ENCODE peak calls at places on chromosomes 5 and 9, in four cellular contexts. R is neuronal stem cell; O is heart right ventricle; N is effector memory CD4-positive, alpha-beta T cell. M is an unnamed sample.

GRCh38 chr5:5494489-5495402 is 72.3 kb downstream of the ICE1 start:
- DNase-seq in R (peak; percentile 72), O (peak; percentile 82), N (peak; percentile 85), M (peak; percentile 81)

GRCh38 chr5:151157426-151158286 is at the start of gene ANXA6:
- DNase-seq in R (peak; percentile 78), N (peak; percentile 47), O (peak; percentile 92), M (peak; percentile 68)

GRCh38 chr5:109225695-109226094 is 184.1 kb downstream of the PJA2 start:
- DNase-seq in O (peak; percentile 20), N (no peak), R (no peak), M (no peak)

GRCh38 chr5:10310073-10310779 is 2.5 kb upstream of the CMBL start:
- DNase-seq in N (no peak), R (no peak), O (no peak), M (no peak)

GRCh38 chr9:27471789-27472585 is 52.1 kb upstream of the IFNK start:
- DNase-seq in O (no peak), R (no peak), N (no peak), M (no peak)

GRCh38 chr5:6739603-6740002 is 26.4 kb downstream of the TENT4A start:
- DNase-seq in O (no peak), N (no peak), R (no peak), M (no peak)

GRCh38 chr9:130662927-130663257 is 1.5 kb upstream of the PRDM12 start:
- DNase-seq in N (no peak), O (no peak), R (no peak), M (no peak)

GRCh38 chr5:19923742-19924141 is 64.3 kb downstream of the CDH18 start:
- DNase-seq in N (no peak), O (no peak), R (no peak), M (no peak)

GRCh38 chr9:113519401-113520108 is 56.0 kb downstream of the RGS3 start:
- DNase-seq in R (no peak), N (no peak), O (no peak), M (no peak)

GRCh38 chr5:132294728-132295504 is 722 bp downstream of the SLC22A4 start:
- DNase-seq in R (no peak), O (peak; percentile 36), N (peak; percentile 60), M (peak; percentile 42)

GRCh38 chr9:127873886-127874285 is 3.6 kb downstream of the AK1 start:
- DNase-seq in R (no peak), O (peak; percentile 86), N (no peak), M (no peak)

GRCh38 chr9:130521715-130522114 is 57.7 kb upstream of the FUBP3 start:
- DNase-seq in O (no peak), R (no peak), N (no peak), M (no peak)

GRCh38 chr9:7935666-7936065 is 136.1 kb upstream of the DMAC1 start:
- DNase-seq in N (no peak), O (no peak), R (no peak), M (no peak)

GRCh38 chr5:115325291-115326019 is 29.0 kb upstream of the CCDC112 start:
- DNase-seq in O (no peak), N (no peak), R (no peak), M (no peak)

GRCh38 chr5:174314261-174314660 is 268.8 kb downstream of the NSG2 start:
- DNase-seq in O (no peak), N (no peak), R (no peak), M (no peak)

GRCh38 chr5:164341056-164341619 is 835.7 kb downstream of the MAT2B start:
- DNase-seq in O (no peak), R (no peak), N (no peak), M (no peak)

GRCh38 chr9:82920154-82920553 is 142.8 kb downstream of the RASEF start:
- DNase-seq in R (no peak), N (no peak), O (no peak), M (no peak)

GRCh38 chr5:131634666-131634995 is 398 bp downstream of the RAPGEF6 start:
- DNase-seq in O (peak; percentile 56), R (peak; percentile 67), N (peak; percentile 57), M (peak; percentile 63)

GRCh38 chr5:140998921-140999410 is 32.7 kb downstream of the PCDHAC2 start:
- DNase-seq in O (no peak), R (no peak), N (no peak), M (no peak)

GRCh38 chr5:372911-373709 is 51.6 kb downstream of the AHRR start:
- DNase-seq in R (no peak), O (no peak), N (no peak), M (no peak)

GRCh38 chr5:33049845-33050244 is 338.7 kb downstream of the NPR3 start:
- DNase-seq in N (no peak), O (no peak), R (no peak), M (no peak)

GRCh38 chr9:91803143-91803940 is 146.7 kb downstream of the ROR2 start:
- DNase-seq in R (no peak), O (no peak), N (no peak), M (no peak)

GRCh38 chr5:124596595-124597388 is 149.6 kb downstream of the ZNF608 start:
- DNase-seq in R (no peak), O (no peak), N (no peak), M (no peak)

GRCh38 chr5:116699348-116699747 is 124.7 kb upstream of the SEMA6A start:
- DNase-seq in R (no peak), N (no peak), O (no peak), M (no peak)

GRCh38 chr5:126446498-126447224 is 23.5 kb downstream of the GRAMD2B start:
- DNase-seq in R (no peak), O (no peak), N (no peak), M (no peak)

GRCh38 chr5:30749971-30750370 is 443.5 kb upstream of the CDH6 start:
- DNase-seq in R (no peak), N (no peak), O (no peak), M (no peak)

GRCh38 chr5:135546014-135546413 is 10.2 kb upstream of the NEUROG1 start:
- DNase-seq in N (no peak), O (no peak), R (peak; percentile 45), M (no peak)

GRCh38 chr5:135545115-135545514 is 9.4 kb upstream of the NEUROG1 start:
- DNase-seq in R (no peak), N (no peak), O (no peak), M (no peak)

GRCh38 chr5:135541969-135542502 is 6.3 kb upstream of the NEUROG1 start:
- DNase-seq in N (no peak), R (no peak), O (no peak), M (no peak)

GRCh38 chr5:135544666-135545045 is 8.9 kb upstream of the NEUROG1 start:
- DNase-seq in R (no peak), O (no peak), N (no peak), M (no peak)

GRCh38 chr5:135543151-135543818 is 7.5 kb upstream of the NEUROG1 start:
- DNase-seq in O (no peak), R (peak; percentile 44), N (no peak), M (no peak)
- H3K4me3 ChIP-seq in O (peak overlapping the region; percentile 50), R (no peak overlapping the region), N (peak overlapping the region; percentile 59), M (peak overlapping the region; percentile 51)

GRCh38 chr9:132589148-132590036 is 7.0 kb downstream of the BARHL1 start:
- DNase-seq in O (no peak), R (no peak), N (no peak), M (no peak)
- H3K27me3 ChIP-seq in O (peaks cover 82% of the 10 kb centered on the region), R (peaks cover 77% of the 10 kb centered on the region), N (peaks cover 51% of the 10 kb centered on the region), M (peaks cover 46% of the 10 kb centered on the region)

DNA sequence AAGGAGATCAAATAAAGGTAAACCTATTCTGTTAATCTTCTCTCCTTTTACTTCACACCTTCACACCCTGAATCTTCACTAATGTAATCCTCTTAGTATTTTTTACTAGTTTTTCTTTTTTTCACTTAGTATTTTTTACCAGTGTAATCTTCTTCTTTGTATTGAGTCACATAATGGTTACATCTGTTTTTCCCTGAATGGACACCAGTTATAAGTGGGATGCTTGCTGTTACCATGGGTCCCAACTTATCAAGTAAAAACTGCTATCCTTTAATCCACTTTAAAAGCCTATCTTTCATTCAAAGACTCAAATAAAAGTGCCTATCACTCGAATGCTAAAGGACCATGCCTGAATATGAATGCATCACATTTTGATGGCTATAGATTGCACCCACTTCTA is 15.1 kb downstream of the ZFAND5 start:
- DNase-seq in O (no peak), N (no peak), R (no peak), M (no peak)
- H3K4me1 ChIP-seq in O (peaks cover 31% of the 10 kb centered on the region), N (no peaks in the 10 kb centered on the region), R (no peaks in the 10 kb centered on the region), M (no peaks in the 10 kb centered on the region)

DNA sequence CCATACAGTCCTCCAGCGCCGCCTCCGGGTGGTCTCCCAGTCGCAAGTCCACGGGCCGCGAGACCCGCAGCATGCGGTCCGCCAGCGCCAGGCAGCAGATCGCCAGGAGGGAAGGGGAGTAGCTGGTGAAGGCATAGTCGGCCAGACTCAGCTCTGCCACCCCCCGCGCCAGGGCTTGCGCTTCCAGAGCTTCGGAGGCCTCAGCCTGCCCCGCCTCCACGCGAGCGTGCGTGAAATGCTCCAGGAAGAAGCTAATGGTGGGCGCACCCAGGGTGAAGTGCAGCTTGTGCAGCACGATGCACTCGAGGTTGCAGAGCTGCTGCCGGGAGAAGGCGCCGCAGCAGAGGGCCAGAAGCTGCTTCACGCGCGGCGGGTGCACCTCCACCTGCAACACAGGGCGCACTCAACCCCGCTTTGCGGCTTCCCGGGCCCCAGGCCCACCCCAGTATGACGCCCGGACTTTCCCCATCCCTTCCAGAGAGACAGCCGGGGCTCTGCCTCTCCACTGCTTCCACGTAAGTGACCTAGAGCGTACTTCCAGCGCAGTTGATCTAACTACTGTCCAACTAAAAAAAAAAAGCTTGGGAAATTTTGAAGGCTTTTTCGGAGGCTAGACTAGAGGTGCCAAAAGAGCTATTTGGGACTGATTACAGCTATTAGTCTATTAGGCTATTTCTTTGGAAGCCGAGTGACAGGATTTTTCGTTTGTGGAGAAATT is 1.8 kb downstream of the CCNO start:
- DNase-seq in R (peak; percentile 38), O (no peak), N (no peak), M (no peak)
- H3K4me3 ChIP-seq in R (peak overlapping the region; percentile 22), O (peak overlapping the region; percentile 47), N (peak overlapping the region; percentile 63), M (peak overlapping the region; percentile 35)

DNA sequence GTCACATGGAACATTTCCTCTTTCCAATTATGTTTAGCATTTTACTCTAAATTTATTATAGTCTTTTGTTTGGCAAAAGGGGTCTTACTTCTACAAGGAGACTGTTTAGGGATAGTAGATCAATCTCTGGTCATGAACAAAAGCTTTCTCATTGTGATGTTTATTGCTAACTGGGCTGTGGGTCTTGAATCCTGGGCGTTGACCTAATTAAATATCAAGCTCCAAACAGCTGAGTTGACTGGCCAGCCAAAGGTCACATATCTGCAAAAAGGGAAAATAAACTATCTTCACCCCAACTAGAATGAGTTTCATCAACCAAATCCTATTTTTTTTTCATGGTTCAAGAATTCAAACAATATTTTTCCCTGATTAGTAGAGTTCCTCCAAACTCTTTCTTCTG is 245.4 kb upstream of the TUT7 start:
- DNase-seq in R (no peak), N (no peak), O (no peak), M (no peak)
- H3K27me3 ChIP-seq in R (no peaks in the 10 kb centered on the region), N (no peaks in the 10 kb centered on the region), O (no peaks in the 10 kb centered on the region), M (no peaks in the 10 kb centered on the region)

GRCh38 chr5:168579206-168579986 is at the start of gene PANK3:
- DNase-seq in N (peak; percentile 91), O (peak; percentile 97), R (peak; percentile 97), M (peak; percentile 94)
- H3K4me1 ChIP-seq in N (peaks cover 12% of the 10 kb centered on the region), O (peaks cover 46% of the 10 kb centered on the region), R (peaks cover 13% of the 10 kb centered on the region), M (peaks cover 14% of the 10 kb centered on the region)